ENCODE peak calls at places on chromosomes 5 and 9, in six cellular contexts. W is cardiac muscle cell, F is hepatocyte, K is aorta, N is sigmoid colon, O is testis. H is an unnamed sample. For H3K4me1 and H3K27me3, the result is how much of the 10 kb centered on the place peaks cover.

GRCh38 chr9:75239176-75239575 is 150.9 kb downstream of the OSTF1 start:
- DNase-seq in W (no peak), F (peak), K (peak), N (no peak), O (no peak), H (no peak)

GRCh38 chr9:69573666-69574456 is 98.3 kb downstream of the APBA1 start:
- DNase-seq in W (no peak), F (no peak), K (no peak), N (no peak), O (no peak), H (peak)

GRCh38 chr9:107039546-107039945 is 176.6 kb downstream of the ZNF462 start:
- DNase-seq in W (no peak), F (no peak), K (no peak), N (no peak), O (no peak), H (peak)

GRCh38 chr5:175655411-175655810 is 2.5 kb upstream of the HRH2 start:
- DNase-seq in W (no peak), F (no peak), K (no peak), N (no peak), O (no peak), H (no peak)

GRCh38 chr5:12477556-12477955 is 573.3 kb upstream of the CTNND2 start:
- DNase-seq in W (no peak), F (no peak), K (no peak), N (no peak), O (no peak), H (no peak)

GRCh38 chr9:81035171-81035570 is 654.2 kb downstream of the TLE1 start:
- DNase-seq in W (no peak), F (no peak), K (no peak), N (no peak), O (no peak), H (peak)

GRCh38 chr5:54514841-54515432 is 2.6 kb upstream of the SNX18 start:
- DNase-seq in W (no peak), F (no peak), K (no peak), N (no peak), O (no peak), H (no peak)

GRCh38 chr5:116557669-116558271 is 16.9 kb downstream of the SEMA6A start:
- DNase-seq in W (peak), F (no peak), K (no peak), N (no peak), O (no peak), H (no peak)

GRCh38 chr9:69745716-69746538 is 13.9 kb downstream of the PTAR1 start:
- DNase-seq in W (no peak), F (peak), K (no peak), N (no peak), O (no peak), H (no peak)

DNA sequence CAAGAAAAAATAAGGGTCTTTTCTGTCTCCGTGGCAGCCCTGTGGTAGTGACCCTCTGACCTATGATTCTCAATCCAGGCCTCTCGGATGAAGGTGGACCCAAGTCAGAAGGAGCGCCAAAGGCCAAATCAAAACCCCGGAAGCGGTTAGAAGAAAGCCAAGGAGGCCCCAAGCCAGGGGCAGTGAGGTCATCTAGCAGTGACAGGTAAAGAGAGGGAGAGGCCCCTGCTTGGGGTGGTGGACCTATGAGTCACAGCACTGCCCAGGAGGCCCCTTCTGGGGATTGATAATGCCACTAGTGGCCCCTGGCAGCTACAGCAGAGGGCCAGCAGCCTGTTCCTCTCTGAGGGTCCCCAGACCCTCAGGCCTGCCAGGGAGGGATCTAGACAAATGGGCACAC is 6.4 kb upstream of the SLC2A8 start:
- DNase-seq in W (no peak), F (peak), K (no peak), N (no peak), O (no peak), H (no peak)
- H3K27ac ChIP-seq in W (no peak), F (peak), K (no peak), N (no peak), O (no peak), H (no peak)

DNA sequence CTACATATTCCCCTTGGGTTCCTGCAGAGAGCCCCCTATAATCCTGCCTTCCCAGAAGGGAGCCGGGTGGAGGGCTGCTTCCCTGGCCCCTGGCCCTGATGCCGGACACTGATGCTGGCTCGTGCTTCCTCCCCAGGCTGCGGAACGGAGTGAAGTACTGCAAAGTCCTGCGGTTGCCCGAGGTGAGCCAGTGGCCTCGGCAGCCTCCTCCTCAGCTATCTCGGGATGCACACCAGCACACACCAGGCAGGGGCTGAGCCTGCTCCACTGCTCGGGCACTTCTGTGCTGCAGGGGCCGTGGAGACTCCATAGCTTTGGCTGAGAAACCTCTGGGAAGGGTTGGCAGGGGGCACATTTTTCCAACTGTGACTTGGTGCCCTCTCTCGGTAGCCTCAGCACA is 38.3 kb downstream of the USP20 start:
- DNase-seq in W (no peak), F (no peak), K (no peak), N (no peak), O (no peak), H (no peak)
- H3K4me1 ChIP-seq in W (under half), F (under half), K (under half), N (under half), O (under half), H (under half)

DNA sequence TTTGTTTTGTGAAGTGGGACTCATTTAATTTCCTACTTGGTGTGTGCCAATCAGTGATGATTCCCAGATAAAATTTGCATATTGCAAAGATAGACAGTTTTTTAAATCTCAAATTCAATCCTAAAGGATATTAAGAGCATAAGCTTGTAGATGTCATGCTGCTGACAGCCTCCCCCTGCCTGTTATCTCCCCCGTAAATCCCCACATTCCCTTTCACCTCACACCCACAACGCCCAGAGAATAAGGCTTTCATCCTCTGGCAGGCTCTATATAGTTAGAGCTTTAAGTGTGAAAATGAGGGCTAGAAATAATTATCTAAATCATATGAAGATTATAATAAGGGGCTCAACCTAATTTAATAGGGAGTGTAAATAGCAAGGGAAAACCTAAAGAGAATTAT is 265.0 kb downstream of the TRPM3 start:
- DNase-seq in W (no peak), F (no peak), K (no peak), N (no peak), O (no peak), H (no peak)
- H3K27me3 ChIP-seq in W (under half), F (under half), K (under half), N (under half), O (under half), H (under half)

GRCh38 chr5:151680944-151681427 is 5.7 kb downstream of the SPARC start:
- DNase-seq in W (peak), F (no peak), K (no peak), N (peak), O (peak), H (no peak)
- H3K27ac ChIP-seq in W (peak), F (peak), K (peak), N (peak), O (peak), H (no peak)

DNA sequence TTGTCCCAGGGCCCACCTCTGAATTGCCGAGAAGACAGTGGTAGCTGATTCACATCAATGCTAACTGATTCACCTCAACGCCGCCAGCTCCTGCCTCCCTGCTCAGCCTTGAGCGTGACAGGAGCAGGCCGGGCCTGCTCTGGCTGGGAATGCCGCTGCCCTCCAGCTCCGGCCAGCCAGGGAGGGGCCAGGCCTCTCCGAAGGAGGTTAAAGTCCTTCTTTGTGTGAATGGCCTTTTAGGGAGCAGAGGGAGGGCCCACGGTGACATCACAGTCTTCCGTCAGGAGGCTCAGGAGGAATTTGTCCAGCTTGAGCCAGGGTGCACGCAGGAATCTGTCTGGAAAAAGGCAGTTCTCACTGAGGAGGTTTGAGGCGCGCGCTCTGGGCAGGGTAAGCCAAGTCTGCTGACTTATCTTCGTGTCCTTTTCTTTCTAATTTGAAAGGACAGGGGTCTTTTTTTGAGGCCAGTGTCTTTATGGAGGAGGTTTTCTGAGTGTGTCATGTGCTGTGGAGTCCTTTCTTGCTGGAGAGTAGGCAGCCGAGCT is 82.7 kb downstream of the C9orf152 start:
- DNase-seq in W (peak), F (peak), K (peak), N (peak), O (peak), H (peak)
- H3K4me1 ChIP-seq in W (half or more), F (half or more), K (under half), N (under half), O (under half), H (under half)

GRCh38 chr9:133276923-133277322 is 1.9 kb upstream of the ABO start:
- DNase-seq in W (no peak), F (no peak), K (no peak), N (no peak), O (no peak), H (no peak)
- H3K27me3 ChIP-seq in W (half or more), F (under half), K (under half), N (under half), O (under half), H (under half)

H was measured in SJCRH30.